ENCODE peak calls at places on chromosomes 7 and 10, in four cellular contexts. H, P, B and J are unnamed samples.

GRCh38 chr7:40329601-40330153 is 194.9 kb downstream of the SUGCT start:
- DNase-seq in B (peak; percentile 57), P (no peak), H (no peak), J (peak; percentile 58)

GRCh38 chr10:125296598-125296997 is 136.2 kb upstream of the CTBP2 start:
- DNase-seq in P (no peak), H (no peak), B (no peak), J (no peak)

GRCh38 chr7:36906448-36906847 is 182.2 kb upstream of the AOAH start:
- DNase-seq in B (no peak), P (no peak), H (no peak), J (no peak)

GRCh38 chr10:32000937-32001336 is 55.3 kb downstream of the KIF5B start:
- DNase-seq in B (peak; percentile 76), H (no peak), P (no peak), J (peak; percentile 57)

GRCh38 chr7:7099584-7100014 is 82.7 kb upstream of the C1GALT1 start:
- DNase-seq in B (peak; percentile 93), P (no peak), H (peak; percentile 84), J (peak; percentile 92)

GRCh38 chr10:99461230-99461629 is 30.8 kb upstream of the GOT1 start:
- DNase-seq in H (no peak), B (peak; percentile 58), P (no peak), J (peak; percentile 46)

GRCh38 chr10:9745158-9745557 is 1272.5 kb upstream of the CELF2 start:
- DNase-seq in H (no peak), P (no peak), B (no peak), J (no peak)

GRCh38 chr10:9342865-9343450 is 1288.5 kb downstream of the GATA3 start:
- DNase-seq in P (no peak), B (peak; percentile 37), H (no peak), J (peak; percentile 25)

GRCh38 chr7:93883917-93884345 is 6.6 kb downstream of the TFPI2 start:
- DNase-seq in B (no peak), P (no peak), H (no peak), J (no peak)

GRCh38 chr7:149620961-149621360 is 123.4 kb upstream of the ZNF746 start:
- DNase-seq in B (no peak), H (no peak), P (no peak), J (no peak)

GRCh38 chr10:98041352-98042043 is 11.1 kb upstream of the CRTAC1 start:
- DNase-seq in H (peak; percentile 69), B (peak; percentile 25), P (peak; percentile 74), J (peak; percentile 52)

GRCh38 chr10:62858364-62858763 is 42.2 kb upstream of the EGR2 start:
- DNase-seq in H (no peak), P (no peak), B (peak; percentile 86), J (no peak)

GRCh38 chr10:84310470-84310869 is 17.9 kb upstream of the CCSER2 start:
- DNase-seq in P (no peak), H (no peak), B (peak; percentile 80), J (no peak)

GRCh38 chr10:104498345-104498955 is 142.6 kb upstream of the SORCS3 start:
- DNase-seq in B (no peak), P (no peak), H (no peak), J (no peak)

GRCh38 chr10:115355162-115355760 is 262.1 kb downstream of the ATRNL1 start:
- DNase-seq in H (no peak), B (peak; percentile 63), P (no peak), J (peak; percentile 46)

GRCh38 chr10:33136781-33137180 is 178.8 kb upstream of the ITGB1 start:
- DNase-seq in H (no peak), P (no peak), B (peak; percentile 95), J (peak; percentile 59)

GRCh38 chr7:13130321-13130720 is 442.9 kb downstream of the ARL4A start:
- DNase-seq in H (no peak), B (no peak), P (no peak), J (no peak)

GRCh38 chr7:73770002-73770859 is at the start of gene CLDN3:
- DNase-seq in H (peak; percentile 87), B (peak; percentile 41), P (peak; percentile 95), J (no peak)

GRCh38 chr10:5890519-5890878 is 456 bp downstream of the FBH1 start:
- DNase-seq in P (no peak), B (peak; percentile 6), H (peak; percentile 34), J (no peak)

GRCh38 chr10:77603529-77603927 is 34.1 kb downstream of the KCNMA1 start:
- DNase-seq in P (no peak), B (no peak), H (no peak), J (no peak)

GRCh38 chr7:15820319-15820718 is 133.8 kb upstream of the MEOX2 start:
- DNase-seq in P (no peak), H (no peak), B (no peak), J (no peak)

DNA sequence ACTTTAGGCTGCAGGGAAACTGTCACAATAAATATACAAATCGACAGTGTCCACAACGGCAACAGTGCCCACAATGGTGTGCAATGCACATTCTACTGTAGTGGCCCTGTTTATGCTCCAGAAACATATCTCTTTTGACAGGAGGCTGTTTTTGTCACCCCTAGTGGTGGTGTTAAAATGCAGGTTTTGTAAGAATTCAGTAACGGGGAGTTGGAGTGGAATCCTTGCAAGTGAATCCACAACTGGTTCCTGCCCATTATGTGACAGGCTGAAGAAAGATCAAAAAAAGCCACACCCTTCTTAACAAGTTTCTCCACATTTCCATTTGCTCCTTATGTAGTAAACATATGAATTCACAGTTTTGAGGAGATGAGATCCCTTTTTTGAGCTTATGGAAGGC is 58.5 kb downstream of the BEND7 start:
- DNase-seq in P (no peak), B (no peak), H (no peak), J (no peak)
- TF ChIP-seq CTCF in P (no peak), B (peak; percentile 5), H (no peak), J (peak; percentile 50)

GRCh38 chr10:52742723-52743122 is 29.9 kb downstream of the MBL2 start:
- DNase-seq in B (no peak), H (no peak), P (no peak), J (no peak)

GRCh38 chr10:52747680-52748079 is 24.9 kb downstream of the MBL2 start:
- DNase-seq in B (no peak), P (no peak), H (no peak), J (no peak)

GRCh38 chr10:52741851-52742250 is 30.7 kb downstream of the MBL2 start:
- DNase-seq in P (no peak), B (no peak), H (no peak), J (no peak)

GRCh38 chr10:52744057-52744819 is 28.3 kb downstream of the MBL2 start:
- DNase-seq in H (no peak), P (no peak), B (no peak), J (no peak)

GRCh38 chr10:52746169-52746568 is 26.4 kb downstream of the MBL2 start:
- DNase-seq in H (no peak), B (no peak), P (no peak), J (peak; percentile 9)
- TF ChIP-seq CTCF in H (no peak), B (no peak), P (no peak), J (peak; percentile 48)

GRCh38 chr10:18211862-18212261 is 71.6 kb downstream of the CACNB2 start:
- DNase-seq in H (no peak), P (no peak), B (no peak), J (no peak)

GRCh38 chr10:18216482-18216881 is 76.3 kb downstream of the CACNB2 start:
- DNase-seq in P (no peak), H (no peak), B (peak; percentile 28), J (peak; percentile 16)

GRCh38 chr10:18217577-18217976 is 77.4 kb downstream of the CACNB2 start:
- DNase-seq in B (no peak), P (no peak), H (no peak), J (no peak)

GRCh38 chr10:18219096-18219495 is 78.9 kb downstream of the CACNB2 start:
- DNase-seq in P (no peak), B (no peak), H (no peak), J (no peak)

DNA sequence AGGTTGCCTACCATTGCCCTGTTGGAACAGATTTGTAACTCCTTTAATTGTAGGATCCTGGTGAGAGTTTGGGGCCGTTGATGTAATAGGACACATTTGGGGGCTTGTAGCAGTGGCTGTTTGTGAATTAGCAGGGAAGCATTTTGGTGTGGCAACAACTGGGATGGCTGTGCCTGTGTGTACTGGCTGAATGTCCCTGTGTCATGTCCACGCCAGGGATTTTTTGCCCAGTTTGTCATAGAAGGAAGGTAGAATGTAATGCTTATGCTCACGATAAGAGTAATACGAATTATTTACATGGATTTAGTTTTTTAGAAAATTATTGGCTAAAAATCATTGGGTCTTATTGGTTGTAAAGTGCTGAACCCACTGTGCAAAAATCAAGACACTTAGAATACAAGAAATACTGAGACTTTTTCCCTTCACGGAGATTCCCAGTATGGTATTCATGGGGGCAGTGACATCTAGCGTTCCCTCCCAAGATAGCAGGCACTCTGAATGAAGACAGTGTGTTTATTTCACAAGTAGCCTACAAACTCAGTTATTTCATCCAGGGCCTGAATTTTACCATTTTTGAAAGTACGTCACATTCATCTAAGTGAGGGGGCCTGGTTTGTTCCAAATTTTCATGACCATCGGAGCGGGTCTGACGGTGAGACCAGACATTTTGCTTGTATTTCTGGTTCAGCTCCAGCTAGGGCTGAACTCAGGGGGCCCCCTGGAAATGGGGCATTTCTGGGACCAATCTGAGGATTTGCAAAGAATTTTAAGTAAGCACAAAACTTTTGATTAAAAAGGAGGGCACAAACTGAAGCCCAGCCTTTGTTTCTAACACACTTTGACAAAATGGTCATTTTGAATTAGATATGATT is 74.7 kb downstream of the CACNB2 start:
- DNase-seq in H (no peak), B (peak; percentile 47), P (no peak), J (peak; percentile 13)
- TF ChIP-seq CTCF in H (peak; percentile 26), B (peak; percentile 91), P (peak; percentile 72), J (peak; percentile 79)

GRCh38 chr10:93999401-93999851 is 5.7 kb downstream of the PLCE1 start:
- DNase-seq in P (no peak), H (peak; percentile 43), B (peak; percentile 93), J (peak; percentile 49)
- TF ChIP-seq CTCF in P (no peak), H (no peak), B (no peak), J (peak; percentile 26)

GRCh38 chr7:20200361-20200760 is 16.8 kb downstream of the MACC1 start:
- DNase-seq in B (no peak), P (no peak), H (no peak), J (no peak)

GRCh38 chr7:20198295-20198694 is 18.9 kb downstream of the MACC1 start:
- DNase-seq in P (no peak), B (no peak), H (no peak), J (no peak)

GRCh38 chr7:20199015-20199737 is 18.0 kb downstream of the MACC1 start:
- DNase-seq in B (peak; percentile 85), P (peak; percentile 78), H (peak; percentile 74), J (peak; percentile 34)

GRCh38 chr7:20197125-20197524 is 20.1 kb downstream of the MACC1 start:
- DNase-seq in H (no peak), B (no peak), P (no peak), J (no peak)

GRCh38 chr7:20197837-20198236 is 19.3 kb downstream of the MACC1 start:
- DNase-seq in B (no peak), P (no peak), H (no peak), J (no peak)
- TF ChIP-seq CTCF in B (peak; percentile 30), P (peak; percentile 45), H (no peak), J (peak; percentile 30)

GRCh38 chr7:2404714-2405119 is 1.3 kb downstream of the CHST12 start:
- DNase-seq in H (no peak), B (no peak), P (no peak), J (no peak)

GRCh38 chr7:2405201-2405600 is 1.8 kb downstream of the CHST12 start:
- DNase-seq in P (no peak), B (no peak), H (no peak), J (no peak)

GRCh38 chr7:2402687-2403013 is 761 bp upstream of the CHST12 start:
- DNase-seq in B (no peak), P (no peak), H (no peak), J (no peak)

GRCh38 chr7:2403014-2403717 is at the start of gene CHST12:
- DNase-seq in H (peak; percentile 92), B (peak; percentile 86), P (peak; percentile 97), J (peak; percentile 90)

GRCh38 chr7:2403718-2404648 is 572 bp downstream of the CHST12 start:
- DNase-seq in P (peak; percentile 75), H (peak; percentile 38), B (peak; percentile 39), J (peak; percentile 12)
- TF ChIP-seq CTCF in P (peak; percentile 15), H (no peak), B (peak; percentile 6), J (peak; percentile 53)